ENCODE peak calls at places on chromosomes 16 and 17, in seven cellular contexts. One of them, this sample, is unnamed.

GRCh38 chr17:15261818-15262290 is 3.3 kb downstream of the PMP22 start:
- DNase-seq in endothelial cell of umbilical vein: peak; percentile 48
- DNase-seq in stomach: no peak
- DNase-seq in heart left ventricle: no peak
- DNase-seq in suprapubic skin: no peak
- DNase-seq in transverse colon: peak; percentile 20
- DNase-seq in ovary: peak; percentile 41
- DNase-seq in this sample: no peak

GRCh38 chr17:35002876-35003551 is 22.7 kb downstream of the LIG3 start:
- DNase-seq in endothelial cell of umbilical vein: no peak
- DNase-seq in stomach: peak; percentile 77
- DNase-seq in heart left ventricle: no peak
- DNase-seq in suprapubic skin: no peak
- DNase-seq in transverse colon: no peak
- DNase-seq in ovary: no peak
- DNase-seq in this sample: no peak

GRCh38 chr16:51984395-51984794 is 562.5 kb downstream of the TOX3 start:
- DNase-seq in endothelial cell of umbilical vein: no peak
- DNase-seq in stomach: no peak
- DNase-seq in heart left ventricle: no peak
- DNase-seq in suprapubic skin: no peak
- DNase-seq in transverse colon: no peak
- DNase-seq in ovary: no peak
- DNase-seq in this sample: no peak

GRCh38 chr17:60740584-60740983 is 62.9 kb downstream of the BCAS3 start:
- DNase-seq in endothelial cell of umbilical vein: no peak
- DNase-seq in stomach: no peak
- DNase-seq in heart left ventricle: no peak
- DNase-seq in suprapubic skin: no peak
- DNase-seq in transverse colon: no peak
- DNase-seq in ovary: no peak
- DNase-seq in this sample: no peak

GRCh38 chr16:88754912-88755744 is 29.9 kb downstream of the PIEZO1 start:
- DNase-seq in endothelial cell of umbilical vein: peak; percentile 20
- DNase-seq in stomach: no peak
- DNase-seq in heart left ventricle: no peak
- DNase-seq in suprapubic skin: no peak
- DNase-seq in transverse colon: no peak
- DNase-seq in ovary: no peak
- DNase-seq in this sample: no peak

GRCh38 chr17:57044976-57045867 is 39.8 kb upstream of the AKAP1 start:
- DNase-seq in endothelial cell of umbilical vein: no peak
- DNase-seq in stomach: no peak
- DNase-seq in heart left ventricle: peak; percentile 66
- DNase-seq in suprapubic skin: peak; percentile 63
- DNase-seq in transverse colon: no peak
- DNase-seq in ovary: no peak
- DNase-seq in this sample: no peak

GRCh38 chr17:71635187-71635586 is 485.6 kb upstream of the SOX9 start:
- DNase-seq in endothelial cell of umbilical vein: no peak
- DNase-seq in stomach: no peak
- DNase-seq in heart left ventricle: no peak
- DNase-seq in suprapubic skin: no peak
- DNase-seq in transverse colon: peak; percentile 62
- DNase-seq in ovary: no peak
- DNase-seq in this sample: no peak

GRCh38 chr16:72886366-72886974 is 161.5 kb downstream of the ZFHX3 start:
- DNase-seq in endothelial cell of umbilical vein: no peak
- DNase-seq in stomach: no peak
- DNase-seq in heart left ventricle: no peak
- DNase-seq in suprapubic skin: no peak
- DNase-seq in transverse colon: no peak
- DNase-seq in ovary: no peak
- DNase-seq in this sample: no peak

GRCh38 chr17:41284043-41284442 is 8.5 kb downstream of the KRTAP9-7 start:
- DNase-seq in endothelial cell of umbilical vein: peak; percentile 0
- DNase-seq in stomach: no peak
- DNase-seq in heart left ventricle: no peak
- DNase-seq in suprapubic skin: no peak
- DNase-seq in transverse colon: no peak
- DNase-seq in ovary: no peak
- DNase-seq in this sample: no peak

GRCh38 chr16:68235105-68235881 is 634 bp downstream of the ESRP2 start:
- DNase-seq in endothelial cell of umbilical vein: no peak
- DNase-seq in stomach: peak; percentile 69
- DNase-seq in heart left ventricle: peak; percentile 66
- DNase-seq in suprapubic skin: peak; percentile 82
- DNase-seq in transverse colon: peak; percentile 50
- DNase-seq in ovary: peak; percentile 46
- DNase-seq in this sample: peak; percentile 84

GRCh38 chr17:75549246-75550138 is 24.0 kb downstream of the LLGL2 start:
- DNase-seq in endothelial cell of umbilical vein: no peak
- DNase-seq in stomach: peak; percentile 94
- DNase-seq in heart left ventricle: no peak
- DNase-seq in suprapubic skin: no peak
- DNase-seq in transverse colon: peak; percentile 87
- DNase-seq in ovary: no peak
- DNase-seq in this sample: peak; percentile 96

GRCh38 chr17:73291260-73291801 is 20.5 kb downstream of the CDC42EP4 start:
- DNase-seq in endothelial cell of umbilical vein: peak; percentile 18
- DNase-seq in stomach: peak; percentile 73
- DNase-seq in heart left ventricle: no peak
- DNase-seq in suprapubic skin: no peak
- DNase-seq in transverse colon: peak; percentile 76
- DNase-seq in ovary: peak; percentile 69
- DNase-seq in this sample: peak; percentile 51

GRCh38 chr17:4116516-4116915 is 26.3 kb downstream of the ZZEF1 start:
- DNase-seq in endothelial cell of umbilical vein: no peak
- DNase-seq in stomach: no peak
- DNase-seq in heart left ventricle: no peak
- DNase-seq in suprapubic skin: no peak
- DNase-seq in transverse colon: no peak
- DNase-seq in ovary: no peak
- DNase-seq in this sample: no peak

GRCh38 chr17:4120332-4120731 is 22.5 kb downstream of the ZZEF1 start:
- DNase-seq in endothelial cell of umbilical vein: no peak
- DNase-seq in stomach: no peak
- DNase-seq in heart left ventricle: no peak
- DNase-seq in suprapubic skin: no peak
- DNase-seq in transverse colon: no peak
- DNase-seq in ovary: no peak
- DNase-seq in this sample: no peak

GRCh38 chr17:4119299-4119698 is 23.5 kb downstream of the ZZEF1 start:
- DNase-seq in endothelial cell of umbilical vein: no peak
- DNase-seq in stomach: no peak
- DNase-seq in heart left ventricle: no peak
- DNase-seq in suprapubic skin: no peak
- DNase-seq in transverse colon: no peak
- DNase-seq in ovary: no peak
- DNase-seq in this sample: no peak

DNA sequence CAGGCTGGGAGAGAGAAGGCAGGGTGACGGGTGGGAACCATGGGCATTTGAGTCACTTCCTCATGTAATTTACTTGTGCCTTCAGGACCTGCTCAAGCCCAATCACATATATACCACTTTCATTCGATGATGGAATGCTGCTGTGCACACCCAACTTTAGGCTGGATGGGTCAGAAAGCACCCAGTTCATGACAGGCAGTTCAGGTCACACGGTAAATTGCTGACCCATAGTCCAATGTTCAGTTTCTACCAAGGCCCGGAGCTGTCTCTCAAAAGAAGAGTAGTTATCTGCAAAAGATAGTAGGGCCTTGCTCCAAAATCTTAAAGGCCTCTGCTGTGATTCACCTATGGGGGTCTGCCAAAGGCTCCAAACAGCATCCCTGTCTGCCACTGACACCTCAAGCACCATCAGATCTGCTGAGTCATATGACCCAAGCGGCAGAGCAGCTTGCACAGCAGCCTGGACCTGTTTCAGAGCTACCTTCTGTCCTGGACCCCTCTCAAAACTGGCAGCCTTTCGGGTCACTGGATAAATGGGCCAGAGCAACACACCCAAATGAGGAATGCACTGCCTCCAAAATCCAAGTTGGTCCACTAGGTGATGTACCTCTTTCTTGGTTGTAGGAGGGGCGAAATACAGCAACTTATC is 24.6 kb downstream of the ZZEF1 start:
- DNase-seq in endothelial cell of umbilical vein: no peak
- DNase-seq in stomach: no peak
- DNase-seq in heart left ventricle: no peak
- DNase-seq in suprapubic skin: no peak
- DNase-seq in transverse colon: no peak
- DNase-seq in ovary: no peak
- DNase-seq in this sample: no peak
- H3K27ac ChIP-seq in endothelial cell of umbilical vein: no peak overlapping the region
- H3K27ac ChIP-seq in stomach: no peak overlapping the region
- H3K27ac ChIP-seq in heart left ventricle: no peak overlapping the region
- H3K27ac ChIP-seq in suprapubic skin: no peak overlapping the region
- H3K27ac ChIP-seq in transverse colon: no peak overlapping the region
- H3K27ac ChIP-seq in ovary: no peak overlapping the region
- H3K27ac ChIP-seq in this sample: no peak overlapping the region

GRCh38 chr16:24729243-24729966 is at the start of gene TNRC6A:
- DNase-seq in endothelial cell of umbilical vein: peak; percentile 88
- DNase-seq in stomach: peak; percentile 89
- DNase-seq in heart left ventricle: peak; percentile 95
- DNase-seq in suprapubic skin: peak; percentile 93
- DNase-seq in transverse colon: peak; percentile 90
- DNase-seq in ovary: peak; percentile 91
- DNase-seq in this sample: peak; percentile 88
- TF ChIP-seq POLR2A in endothelial cell of umbilical vein: peak; percentile 69
- TF ChIP-seq POLR2A in stomach: no peak
- TF ChIP-seq POLR2A in heart left ventricle: no peak
- TF ChIP-seq POLR2A in suprapubic skin: no peak
- TF ChIP-seq POLR2A in transverse colon: peak; percentile 77
- TF ChIP-seq POLR2A in ovary: peak; percentile 88
- TF ChIP-seq POLR2A in this sample: peak; percentile 85

GRCh38 chr17:80822700-80823410 is 168.8 kb upstream of the CHMP6 start:
- DNase-seq in endothelial cell of umbilical vein: no peak
- DNase-seq in stomach: no peak
- DNase-seq in heart left ventricle: peak; percentile 30
- DNase-seq in suprapubic skin: no peak
- DNase-seq in transverse colon: no peak
- DNase-seq in ovary: no peak
- DNase-seq in this sample: no peak
- H3K4me1 ChIP-seq in endothelial cell of umbilical vein: peaks cover 17% of the 10 kb centered on the region
- H3K4me1 ChIP-seq in stomach: no peaks in the 10 kb centered on the region
- H3K4me1 ChIP-seq in heart left ventricle: no peaks in the 10 kb centered on the region
- H3K4me1 ChIP-seq in suprapubic skin: peaks cover 16% of the 10 kb centered on the region
- H3K4me1 ChIP-seq in transverse colon: no peaks in the 10 kb centered on the region
- H3K4me1 ChIP-seq in ovary: no peaks in the 10 kb centered on the region
- H3K4me1 ChIP-seq in this sample: no peaks in the 10 kb centered on the region

GRCh38 chr17:49254066-49254465 is 23.5 kb upstream of the PHOSPHO1 start:
- DNase-seq in endothelial cell of umbilical vein: no peak
- DNase-seq in stomach: no peak
- DNase-seq in heart left ventricle: no peak
- DNase-seq in suprapubic skin: no peak
- DNase-seq in transverse colon: no peak
- DNase-seq in ovary: no peak
- DNase-seq in this sample: no peak
- H3K27ac ChIP-seq in endothelial cell of umbilical vein: no peak overlapping the region
- H3K27ac ChIP-seq in stomach: no peak overlapping the region
- H3K27ac ChIP-seq in heart left ventricle: no peak overlapping the region
- H3K27ac ChIP-seq in suprapubic skin: no peak overlapping the region
- H3K27ac ChIP-seq in transverse colon: no peak overlapping the region
- H3K27ac ChIP-seq in ovary: no peak overlapping the region
- H3K27ac ChIP-seq in this sample: no peak overlapping the region

DNA sequence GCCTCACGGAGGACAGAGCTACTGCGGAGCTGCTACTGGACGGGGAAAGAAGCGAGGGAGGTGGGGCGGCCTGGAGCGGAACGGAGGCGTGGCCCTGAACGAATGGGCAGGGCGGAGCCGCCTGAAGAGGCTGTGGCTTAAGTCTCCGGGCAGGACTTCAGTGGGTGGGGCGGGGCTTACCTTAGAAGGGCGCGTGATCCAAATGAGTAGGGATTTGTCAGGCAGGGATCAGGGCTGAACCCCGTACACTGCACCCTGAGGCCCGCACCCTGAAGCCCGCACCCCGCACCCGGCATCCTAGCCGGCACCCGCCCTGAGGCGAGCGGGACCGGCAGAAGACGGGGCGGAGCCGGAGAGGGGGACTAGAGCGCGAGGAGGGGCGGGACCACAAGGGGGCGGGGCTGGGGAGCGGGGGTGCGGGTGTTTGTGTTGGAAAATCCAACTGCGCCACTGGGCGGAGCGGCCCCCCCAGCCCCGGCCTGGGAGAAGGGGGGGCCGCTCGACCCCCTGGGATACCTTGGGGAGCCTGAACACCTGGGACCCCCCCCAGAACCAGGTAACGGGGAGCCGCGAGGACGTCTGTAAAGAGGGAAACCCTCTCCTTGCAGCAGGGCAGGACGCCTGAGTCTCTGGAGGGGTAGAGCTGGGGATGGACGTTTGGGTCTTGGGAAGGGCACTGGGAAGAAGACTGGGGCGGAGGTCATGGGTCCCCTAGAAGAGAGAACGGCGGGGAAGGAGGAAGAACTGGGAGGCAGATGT is at the start of gene KDM6B:
- DNase-seq in endothelial cell of umbilical vein: peak; percentile 95
- DNase-seq in stomach: peak; percentile 95
- DNase-seq in heart left ventricle: peak; percentile 95
- DNase-seq in suprapubic skin: peak; percentile 98
- DNase-seq in transverse colon: peak; percentile 96
- DNase-seq in ovary: peak; percentile 96
- DNase-seq in this sample: peak; percentile 96
- TF ChIP-seq POLR2A in endothelial cell of umbilical vein: no peak
- TF ChIP-seq POLR2A in stomach: no peak
- TF ChIP-seq POLR2A in heart left ventricle: no peak
- TF ChIP-seq POLR2A in suprapubic skin: no peak
- TF ChIP-seq POLR2A in transverse colon: peak; percentile 21
- TF ChIP-seq POLR2A in ovary: peak; percentile 36
- TF ChIP-seq POLR2A in this sample: peak; percentile 3

DNA sequence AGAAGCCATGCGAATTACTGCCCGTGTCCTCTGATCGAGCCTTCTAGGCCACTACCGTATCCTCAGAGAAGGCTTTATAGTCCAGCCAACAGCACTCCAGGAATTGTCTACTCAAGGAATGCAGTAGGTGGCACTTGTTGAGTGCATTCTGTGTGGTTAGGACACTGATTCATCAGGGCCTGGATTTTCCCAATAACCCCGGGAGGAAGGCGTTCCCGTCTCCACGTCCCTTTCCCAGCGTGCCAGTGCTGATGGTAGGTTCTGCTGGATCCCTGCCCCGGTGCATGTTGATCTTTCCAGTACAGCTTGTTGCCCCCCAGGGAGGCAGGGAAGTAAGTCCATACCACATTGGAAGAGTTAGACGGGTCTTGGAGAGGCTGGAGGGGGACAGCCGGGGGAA is 122.2 kb downstream of the RPTOR start:
- DNase-seq in endothelial cell of umbilical vein: no peak
- DNase-seq in stomach: no peak
- DNase-seq in heart left ventricle: no peak
- DNase-seq in suprapubic skin: no peak
- DNase-seq in transverse colon: no peak
- DNase-seq in ovary: no peak
- DNase-seq in this sample: no peak
- H3K4me1 ChIP-seq in endothelial cell of umbilical vein: peaks cover 13% of the 10 kb centered on the region
- H3K4me1 ChIP-seq in stomach: no peaks in the 10 kb centered on the region
- H3K4me1 ChIP-seq in heart left ventricle: peaks cover 9% of the 10 kb centered on the region
- H3K4me1 ChIP-seq in suprapubic skin: peaks cover 8% of the 10 kb centered on the region
- H3K4me1 ChIP-seq in transverse colon: peaks cover 21% of the 10 kb centered on the region
- H3K4me1 ChIP-seq in ovary: peaks cover 9% of the 10 kb centered on the region
- H3K4me1 ChIP-seq in this sample: peaks cover 12% of the 10 kb centered on the region

GRCh38 chr16:353404-354285 is 1.1 kb upstream of the AXIN1 start:
- DNase-seq in endothelial cell of umbilical vein: no peak
- DNase-seq in stomach: no peak
- DNase-seq in heart left ventricle: peak; percentile 70
- DNase-seq in suprapubic skin: peak; percentile 80
- DNase-seq in transverse colon: no peak
- DNase-seq in ovary: no peak
- DNase-seq in this sample: no peak
- H3K27ac ChIP-seq in endothelial cell of umbilical vein: no peak overlapping the region
- H3K27ac ChIP-seq in stomach: peak overlapping the region; percentile 89
- H3K27ac ChIP-seq in heart left ventricle: peak overlapping the region; percentile 43
- H3K27ac ChIP-seq in suprapubic skin: peak overlapping the region; percentile 51
- H3K27ac ChIP-seq in transverse colon: peak overlapping the region; percentile 80
- H3K27ac ChIP-seq in ovary: peak overlapping the region; percentile 73
- H3K27ac ChIP-seq in this sample: peak overlapping the region; percentile 66

This sample was measured in body of pancreas.